ENCODE peak calls at places on chromosomes 2 and 18, in five cellular contexts. P is heart right ventricle; T is GM12878; X is CD8-positive, alpha-beta T cell; F is heart left ventricle. R is an unnamed sample.

GRCh38 chr18:70362258-70362657 is 73.4 kb downstream of the SOCS6 start:
- ATAC-seq in X (no peak), T (no peak), F (no peak), P (no peak), R (no peak)

GRCh38 chr2:162074579-162074922 is 536 bp upstream of the DPP4 start:
- ATAC-seq in P (no peak), T (no peak), F (no peak), X (no peak), R (no peak)

GRCh38 chr2:23418490-23418911 is 33.5 kb downstream of the KLHL29 start:
- ATAC-seq in F (no peak), T (no peak), P (no peak), X (no peak), R (peak; percentile 46)

GRCh38 chr2:177265386-177265690 is 811 bp upstream of the NFE2L2 start:
- ATAC-seq in F (peak; percentile 27), P (peak; percentile 28), X (peak; percentile 2), T (peak; percentile 13), R (peak; percentile 6)

GRCh38 chr18:74250131-74250530 is 41.6 kb downstream of the CYB5A start:
- ATAC-seq in F (no peak), X (no peak), T (no peak), P (peak; percentile 38), R (no peak)

GRCh38 chr2:11365096-11365856 is 20.8 kb upstream of the ROCK2 start:
- ATAC-seq in F (no peak), P (no peak), T (no peak), X (no peak), R (no peak)

GRCh38 chr2:8462899-8463648 is 218.8 kb upstream of the ID2 start:
- ATAC-seq in F (no peak), T (no peak), P (no peak), X (no peak), R (no peak)

GRCh38 chr2:19902272-19902730 is 518 bp upstream of the TTC32 start:
- ATAC-seq in P (no peak), X (no peak), F (no peak), T (no peak), R (no peak)

GRCh38 chr2:19894135-19894792 is 7.5 kb downstream of the TTC32 start:
- ATAC-seq in X (no peak), P (no peak), T (peak; percentile 10), F (no peak), R (no peak)

GRCh38 chr18:13453714-13454113 is 235.2 kb downstream of the LDLRAD4 start:
- ATAC-seq in X (peak; percentile 41), F (peak; percentile 66), P (peak; percentile 57), T (no peak), R (no peak)

GRCh38 chr2:229270551-229271410 is at the start of gene PID1:
- ATAC-seq in X (no peak), T (no peak), F (no peak), P (peak; percentile 84), R (peak; percentile 81)

GRCh38 chr2:30206461-30207430 is 24.6 kb upstream of the LBH start:
- ATAC-seq in F (no peak), T (peak; percentile 36), P (no peak), X (no peak), R (no peak)

GRCh38 chr2:28084564-28084963 is 194.0 kb downstream of the BABAM2 start:
- ATAC-seq in F (no peak), X (no peak), P (no peak), T (no peak), R (no peak)

GRCh38 chr18:78512080-78512601 is 467.5 kb upstream of the SALL3 start:
- ATAC-seq in P (no peak), T (no peak), F (no peak), X (no peak), R (no peak)

GRCh38 chr2:27375513-27376099 is 4.9 kb downstream of the ZNF513 start:
- ATAC-seq in T (no peak), X (no peak), P (no peak), F (no peak), R (no peak)

GRCh38 chr2:42974697-42975357 is 182.4 kb upstream of the HAAO start:
- ATAC-seq in F (peak; percentile 57), X (peak; percentile 78), P (peak; percentile 87), T (peak; percentile 67), R (peak; percentile 78)

GRCh38 chr2:54503192-54503591 is 47.1 kb downstream of the SPTBN1 start:
- ATAC-seq in P (peak; percentile 57), X (no peak), F (no peak), T (peak; percentile 92), R (no peak)

GRCh38 chr2:180943275-180943674 is 37.1 kb upstream of the UBE2E3 start:
- ATAC-seq in T (no peak), F (no peak), P (no peak), X (no peak), R (no peak)

GRCh38 chr2:15693926-15694588 is 102.4 kb downstream of the DDX1 start:
- ATAC-seq in P (no peak), X (no peak), T (no peak), F (no peak), R (no peak)

GRCh38 chr2:44960871-44961270 is 19.4 kb downstream of the SIX3 start:
- ATAC-seq in P (no peak), F (no peak), X (no peak), T (no peak), R (no peak)

GRCh38 chr18:59150236-59150635 is 10.6 kb downstream of the SEC11C start:
- ATAC-seq in X (no peak), F (no peak), P (no peak), T (no peak), R (no peak)

GRCh38 chr18:46466236-46467160 is 190.5 kb downstream of the LOXHD1 start:
- ATAC-seq in T (no peak), X (no peak), F (no peak), P (no peak), R (no peak)

GRCh38 chr18:76730901-76731300 is 91.5 kb upstream of the ZNF236 start:
- ATAC-seq in F (no peak), T (no peak), P (no peak), X (no peak), R (no peak)

GRCh38 chr2:101597347-101597944 is 100.1 kb upstream of the MAP4K4 start:
- ATAC-seq in X (no peak), F (peak; percentile 96), T (no peak), P (peak; percentile 90), R (peak; percentile 74)

GRCh38 chr2:121969155-121969554 is 213.7 kb downstream of the TSN start:
- ATAC-seq in P (peak; percentile 80), F (peak; percentile 82), X (no peak), T (no peak), R (peak; percentile 88)

GRCh38 chr18:75408554-75409506 is 18.7 kb downstream of the SMIM21 start:
- ATAC-seq in P (no peak), X (no peak), F (no peak), T (no peak), R (no peak)

GRCh38 chr2:74421248-74421870 is at the start of the genes C2orf81 and WDR54:
- ATAC-seq in X (peak; percentile 88), F (peak; percentile 62), T (peak; percentile 96), P (peak; percentile 90), R (peak; percentile 96)

GRCh38 chr2:197130318-197130717 is 180.3 kb downstream of the ANKRD44 start:
- ATAC-seq in T (peak; percentile 87), P (no peak), F (no peak), X (peak; percentile 87), R (no peak)

GRCh38 chr2:24471662-24472061 is 19.4 kb upstream of the NCOA1 start:
- ATAC-seq in X (peak; percentile 55), T (peak; percentile 46), F (no peak), P (no peak), R (no peak)

GRCh38 chr2:233929352-233929843 is 12.2 kb downstream of the TRPM8 start:
- ATAC-seq in F (no peak), T (no peak), P (no peak), X (no peak), R (no peak)

GRCh38 chr2:18149660-18150246 is 271.3 kb downstream of the KCNS3 start:
- ATAC-seq in F (no peak), X (no peak), T (peak; percentile 76), P (no peak), R (peak; percentile 46)

GRCh38 chr2:160338891-160339290 is 138.8 kb upstream of the ITGB6 start:
- ATAC-seq in T (no peak), F (peak; percentile 56), X (no peak), P (peak; percentile 71), R (peak; percentile 81)
- H3K27ac ChIP-seq in T (no peak overlapping the region), F (no peak overlapping the region), X (no peak overlapping the region), P (no peak overlapping the region), R (peak overlapping the region; percentile 39)

GRCh38 chr18:32469691-32470131 is 971 bp downstream of the GAREM1 start:
- ATAC-seq in F (no peak), P (no peak), T (no peak), X (no peak), R (no peak)
- H3K27ac ChIP-seq in F (peak overlapping the region; percentile 82), P (peak overlapping the region; percentile 80), T (no peak overlapping the region), X (no peak overlapping the region), R (peak overlapping the region; percentile 96)

DNA sequence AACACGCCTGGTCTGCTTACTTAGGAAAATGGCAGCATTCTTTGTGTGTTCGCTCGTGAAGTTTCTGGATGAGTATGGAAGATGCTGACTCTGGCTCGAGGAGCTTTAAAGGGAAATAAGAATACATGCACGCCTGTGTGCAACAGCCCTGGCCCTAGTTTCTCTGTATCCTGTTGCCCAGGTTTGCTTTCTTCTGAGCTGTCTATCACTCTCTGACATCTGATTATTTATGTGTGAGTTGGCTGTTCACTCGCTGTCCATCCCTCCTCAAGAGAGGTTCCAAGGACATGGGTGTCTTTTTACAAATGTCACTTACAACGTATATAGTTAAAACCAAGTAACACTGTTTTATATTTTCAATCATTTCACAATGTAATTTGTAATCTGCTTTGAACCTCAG is 16.0 kb downstream of the SLC9A2 start:
- ATAC-seq in X (no peak), T (no peak), P (no peak), F (no peak), R (no peak)
- H3K27ac ChIP-seq in X (no peak overlapping the region), T (no peak overlapping the region), P (no peak overlapping the region), F (no peak overlapping the region), R (no peak overlapping the region)

GRCh38 chr2:133791191-133791590 is 222.9 kb upstream of the NCKAP5 start:
- ATAC-seq in F (no peak), T (no peak), X (no peak), P (no peak), R (no peak)

GRCh38 chr2:133787651-133788050 is 219.4 kb upstream of the NCKAP5 start:
- ATAC-seq in X (no peak), T (no peak), F (no peak), P (no peak), R (no peak)

GRCh38 chr2:133790706-133791105 is 222.4 kb upstream of the NCKAP5 start:
- ATAC-seq in X (no peak), F (no peak), T (no peak), P (no peak), R (no peak)

GRCh38 chr2:133788391-133788790 is 220.1 kb upstream of the NCKAP5 start:
- ATAC-seq in X (no peak), T (no peak), P (no peak), F (no peak), R (no peak)

GRCh38 chr2:133789743-133790142 is 221.5 kb upstream of the NCKAP5 start:
- ATAC-seq in T (no peak), X (no peak), P (no peak), F (no peak), R (no peak)
- H3K27ac ChIP-seq in T (no peak overlapping the region), X (no peak overlapping the region), P (no peak overlapping the region), F (no peak overlapping the region), R (no peak overlapping the region)

DNA sequence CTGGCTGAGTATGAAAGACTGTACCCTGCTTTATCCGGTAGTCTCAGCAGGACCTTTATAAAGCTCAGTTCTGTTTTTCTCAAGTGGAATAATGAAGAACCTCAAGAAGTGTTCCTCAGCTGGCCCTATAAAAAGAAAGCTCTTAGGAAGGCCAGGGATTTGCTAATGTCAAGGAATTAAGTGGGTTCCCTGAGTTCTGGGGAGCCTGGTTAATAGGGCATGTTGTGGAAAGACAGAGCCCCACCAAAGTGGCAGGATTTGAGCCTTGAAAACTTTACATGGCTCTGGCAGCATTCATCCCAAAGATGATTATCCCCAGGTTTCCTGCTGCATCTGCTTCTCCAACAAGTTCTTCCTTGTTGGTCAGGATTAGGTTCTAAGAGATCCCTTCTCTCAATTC is 6.9 kb upstream of the DYSF start:
- ATAC-seq in T (no peak), F (no peak), X (no peak), P (no peak), R (no peak)
- H3K27ac ChIP-seq in T (no peak overlapping the region), F (no peak overlapping the region), X (no peak overlapping the region), P (no peak overlapping the region), R (no peak overlapping the region)